ENCODE peak calls at places on chromosome 1, in five cellular contexts. V, Q, F, K and D are unnamed samples.

GRCh38 chr1:18547460-18547859 is 66.7 kb downstream of the KLHDC7A start:
- DNase-seq in K (no peak), V (no peak), F (no peak), Q (no peak), D (no peak)

GRCh38 chr1:1421147-1421906 is at the start of gene ANKRD65:
- DNase-seq in Q (peak; percentile 38), F (no peak), K (peak; percentile 74), V (peak; percentile 44), D (no peak)

GRCh38 chr1:192238421-192238820 is 78.4 kb upstream of the RGS21 start:
- DNase-seq in V (no peak), K (no peak), F (no peak), Q (no peak), D (no peak)

GRCh38 chr1:86567936-86568335 is 21.1 kb downstream of the CLCA4 start:
- DNase-seq in V (no peak), K (no peak), Q (no peak), F (no peak), D (no peak)

GRCh38 chr1:155976913-155977606 is 1.3 kb downstream of the ARHGEF2 start:
- DNase-seq in Q (no peak), F (no peak), K (no peak), V (no peak), D (no peak)

GRCh38 chr1:77039739-77040138 is 172.5 kb downstream of the ST6GALNAC5 start:
- DNase-seq in K (no peak), Q (no peak), V (no peak), F (no peak), D (no peak)

GRCh38 chr1:204962742-204963632 is 80.0 kb upstream of the CNTN2 start:
- DNase-seq in F (no peak), Q (no peak), K (no peak), V (no peak), D (peak; percentile 11)

GRCh38 chr1:226778657-226779058 is 39.6 kb upstream of the ITPKB start:
- DNase-seq in Q (no peak), K (no peak), V (no peak), F (no peak), D (no peak)

GRCh38 chr1:230167419-230167852 is 100.4 kb downstream of the GALNT2 start:
- DNase-seq in F (peak; percentile 86), V (peak; percentile 62), Q (peak; percentile 79), K (peak; percentile 49), D (peak; percentile 54)

GRCh38 chr1:230865062-230865817 is 3.1 kb downstream of the C1orf198 start:
- DNase-seq in V (no peak), Q (no peak), F (no peak), K (no peak), D (no peak)

GRCh38 chr1:218828125-218828650 is 345.5 kb upstream of the LYPLAL1 start:
- DNase-seq in F (no peak), Q (no peak), K (no peak), V (no peak), D (no peak)

GRCh38 chr1:211705439-211706205 is 30.2 kb upstream of the NEK2 start:
- DNase-seq in F (no peak), Q (no peak), V (no peak), K (no peak), D (no peak)

GRCh38 chr1:8083739-8084484 is 57.8 kb upstream of the ERRFI1 start:
- DNase-seq in V (no peak), Q (no peak), K (peak; percentile 95), F (no peak), D (no peak)

GRCh38 chr1:85319488-85319887 is 43.1 kb upstream of the BCL10 start:
- DNase-seq in V (no peak), Q (no peak), F (no peak), K (no peak), D (no peak)

GRCh38 chr1:17187065-17187464 is 17.9 kb upstream of the PADI1 start:
- DNase-seq in Q (no peak), F (no peak), V (peak; percentile 43), K (no peak), D (no peak)

GRCh38 chr1:92404661-92405060 is 82.1 kb downstream of the GFI1 start:
- DNase-seq in Q (no peak), K (peak; percentile 10), F (no peak), V (no peak), D (no peak)

GRCh38 chr1:6601865-6602668 is 602 bp downstream of the KLHL21 start:
- DNase-seq in V (no peak), Q (peak; percentile 67), F (no peak), K (no peak), D (no peak)

GRCh38 chr1:246681822-246682221 is 42.4 kb upstream of the SCCPDH start:
- DNase-seq in V (no peak), F (no peak), Q (peak; percentile 47), K (no peak), D (no peak)

GRCh38 chr1:195903203-195903602 is 705.0 kb downstream of the KCNT2 start:
- DNase-seq in Q (no peak), V (no peak), F (peak; percentile 33), K (no peak), D (no peak)

GRCh38 chr1:59141267-59141863 is 155.5 kb upstream of the FGGY start:
- DNase-seq in K (no peak), Q (no peak), F (no peak), V (no peak), D (no peak)

GRCh38 chr1:59136541-59137335 is 160.2 kb upstream of the FGGY start:
- DNase-seq in F (no peak), Q (no peak), K (no peak), V (no peak), D (no peak)

GRCh38 chr1:59138402-59138801 is 158.5 kb upstream of the FGGY start:
- DNase-seq in V (no peak), K (no peak), Q (no peak), F (no peak), D (no peak)

GRCh38 chr1:59137968-59138367 is 158.9 kb upstream of the FGGY start:
- DNase-seq in Q (no peak), K (no peak), F (no peak), V (no peak), D (no peak)

DNA sequence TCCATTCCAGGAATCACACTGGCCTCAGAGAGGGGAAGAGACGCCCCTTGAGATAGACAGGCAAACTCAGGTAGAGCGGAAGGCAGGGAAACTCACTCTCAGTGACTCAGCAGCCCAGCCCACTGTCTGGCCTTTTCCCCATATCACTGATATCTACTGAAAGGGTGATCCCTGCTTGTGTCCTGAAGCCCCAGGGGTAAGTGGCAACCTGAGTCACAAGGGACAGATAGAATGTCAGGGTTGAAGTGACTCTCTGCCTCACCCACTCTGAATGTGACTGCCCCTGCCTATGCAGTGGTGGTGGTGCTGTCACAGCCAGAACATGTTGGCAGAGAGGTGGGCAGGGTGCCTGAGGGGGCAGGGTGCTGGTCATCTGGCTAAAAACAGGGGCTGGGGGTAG is 157.5 kb upstream of the FGGY start:
- DNase-seq in Q (no peak), V (no peak), K (peak; percentile 6), F (peak; percentile 44), D (no peak)
- TF ChIP-seq TAF1 in Q (no peak), V (no peak), K (no peak), F (no peak), D (no peak)

DNA sequence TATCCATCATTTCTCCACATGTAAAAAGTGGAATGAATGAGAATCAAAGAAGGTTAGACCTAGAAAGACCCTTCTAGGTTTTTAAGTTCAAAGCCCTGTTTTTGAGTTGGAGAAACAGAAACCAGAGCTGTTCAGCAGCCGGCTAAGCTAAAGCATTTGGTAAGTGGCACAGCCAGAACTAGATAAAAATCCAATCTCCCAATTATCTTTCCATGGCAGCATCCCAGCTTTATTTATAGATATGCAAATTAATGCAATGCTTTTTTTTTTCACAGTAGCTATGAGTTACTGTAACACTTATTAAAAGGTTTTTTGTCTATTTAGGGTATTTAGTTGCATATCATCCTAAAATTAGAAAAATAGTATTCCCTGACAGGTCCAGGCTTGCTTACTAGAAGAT is 85.1 kb downstream of the NIBAN1 start:
- DNase-seq in Q (peak; percentile 32), K (no peak), F (no peak), V (no peak), D (no peak)
- H3K36me3 ChIP-seq in Q (peaks cover 6% of the 10 kb centered on the region), K (no peaks in the 10 kb centered on the region), F (peaks cover 11% of the 10 kb centered on the region), V (no peaks in the 10 kb centered on the region), D (no peaks in the 10 kb centered on the region)

GRCh38 chr1:214566158-214567104 is 15.0 kb upstream of the PTPN14 start:
- DNase-seq in V (no peak), Q (no peak), K (no peak), F (no peak), D (no peak)
- TF ChIP-seq TAF1 in V (no peak), Q (no peak), K (no peak), F (no peak), D (no peak)

DNA sequence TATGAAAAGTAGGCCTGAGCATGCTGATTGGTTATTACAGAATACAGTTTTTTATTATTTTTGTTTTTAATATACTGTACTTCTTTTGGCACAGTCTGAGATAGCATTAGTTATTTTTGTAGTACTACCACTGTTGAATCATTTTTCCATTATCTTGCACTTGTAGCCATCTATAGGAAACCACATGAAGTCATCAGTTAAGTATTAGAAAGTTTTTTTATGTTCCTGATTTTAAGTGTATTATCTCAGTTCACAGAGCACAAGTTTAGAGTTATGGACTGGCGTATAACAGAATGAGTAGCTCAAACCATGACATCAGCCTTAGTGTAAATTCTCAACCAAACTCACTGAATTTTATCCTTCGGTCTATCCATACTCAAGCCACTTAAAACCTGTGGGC is 22.8 kb downstream of the DHX9 start:
- DNase-seq in V (no peak), Q (no peak), K (no peak), F (no peak), D (no peak)
- H3K36me3 ChIP-seq in V (peaks cover 93% of the 10 kb centered on the region), Q (peaks cover 100% of the 10 kb centered on the region), K (peaks cover 93% of the 10 kb centered on the region), F (peaks cover 99% of the 10 kb centered on the region), D (peaks cover 45% of the 10 kb centered on the region)

GRCh38 chr1:169944621-169945020 is 50.9 kb upstream of the SCYL3 start:
- DNase-seq in V (no peak), F (no peak), Q (no peak), K (no peak), D (no peak)

GRCh38 chr1:169949139-169949538 is 55.4 kb upstream of the SCYL3 start:
- DNase-seq in Q (no peak), K (no peak), F (no peak), V (no peak), D (no peak)

GRCh38 chr1:169943963-169944526 is 50.3 kb upstream of the SCYL3 start:
- DNase-seq in Q (no peak), K (no peak), V (no peak), F (no peak), D (no peak)

GRCh38 chr1:169941982-169942830 is 48.5 kb upstream of the SCYL3 start:
- DNase-seq in V (no peak), F (no peak), K (no peak), Q (no peak), D (no peak)

GRCh38 chr1:169945171-169945570 is 51.5 kb upstream of the SCYL3 start:
- DNase-seq in Q (peak; percentile 12), K (no peak), F (no peak), V (no peak), D (no peak)
- TF ChIP-seq TAF1 in Q (no peak), K (no peak), F (no peak), V (no peak), D (no peak)

DNA sequence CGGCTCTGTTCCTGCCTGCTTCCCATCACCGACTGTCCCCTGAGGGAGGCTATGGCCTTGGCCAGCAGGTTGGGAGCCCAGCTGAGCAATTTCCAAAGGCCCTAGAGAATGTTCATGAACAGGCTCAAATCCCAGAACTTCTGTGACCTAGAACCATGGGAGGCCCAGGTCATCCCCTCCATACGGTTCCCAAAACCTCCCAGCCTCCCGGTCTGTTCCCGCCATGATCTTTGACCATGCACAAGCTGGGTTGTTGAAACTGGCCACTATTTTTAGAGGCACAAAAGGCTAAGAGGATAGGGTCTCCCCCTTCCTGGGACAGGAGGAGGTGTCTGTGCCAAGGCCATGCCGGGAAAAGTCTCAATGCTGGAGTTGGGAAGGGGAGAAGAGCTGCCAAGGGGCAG is 27.5 kb downstream of the EPHA2 start:
- DNase-seq in V (no peak), K (no peak), F (no peak), Q (no peak), D (no peak)
- H3K36me3 ChIP-seq in V (peaks cover 52% of the 10 kb centered on the region), K (peaks cover 84% of the 10 kb centered on the region), F (no peaks in the 10 kb centered on the region), Q (peaks cover 88% of the 10 kb centered on the region), D (no peaks in the 10 kb centered on the region)

GRCh38 chr1:48654606-48655210 is 122.0 kb downstream of the BEND5 start:
- DNase-seq in V (no peak), F (no peak), Q (peak; percentile 81), K (no peak), D (no peak)
- TF ChIP-seq TAF1 in V (no peak), F (no peak), Q (no peak), K (no peak), D (no peak)